ENCODE peak calls at places on chromosomes 1 and 21, in ten cellular contexts. Q is mucosa of descending colon, J is ascending aorta, Z is thyroid gland, P is H1, E is right cardiac atrium, U is body of pancreas, A is Panc1, N is right lobe of liver, Y is uterus. W is an unnamed sample. For H3K9me3, the result is how much of the 10 kb centered on the place peaks cover.

GRCh38 chr1:66460776-66461175 is 73.2 kb upstream of the SGIP1 start:
- DNase-seq in Q (no peak), J (no peak), Z (no peak), P (no peak), E (no peak), U (no peak), A (no peak), N (no peak), Y (no peak), W (no peak)

GRCh38 chr1:7341145-7341900 is 429.8 kb upstream of the VAMP3 start:
- DNase-seq in Q (peak), J (no peak), Z (no peak), P (no peak), E (peak), U (peak), A (no peak), N (no peak), Y (no peak), W (no peak)

GRCh38 chr1:198830397-198830796 is 191.6 kb downstream of the PTPRC start:
- DNase-seq in Q (no peak), J (no peak), Z (no peak), P (no peak), E (peak), U (no peak), A (no peak), N (no peak), Y (no peak), W (no peak)

GRCh38 chr21:19810779-19811178 is 1187.4 kb upstream of the NCAM2 start:
- DNase-seq in Q (no peak), J (no peak), Z (no peak), P (no peak), E (no peak), U (no peak), A (no peak), N (no peak), Y (no peak), W (no peak)

GRCh38 chr21:45869121-45870007 is 112.2 kb upstream of the COL6A1 start:
- DNase-seq in Q (no peak), J (no peak), Z (no peak), P (no peak), E (no peak), U (peak), A (no peak), N (no peak), Y (no peak), W (no peak)

GRCh38 chr1:155192346-155193274 is 15.1 kb downstream of the THBS3 start:
- DNase-seq in Q (peak), J (no peak), Z (peak), P (no peak), E (peak), U (peak), A (no peak), N (peak), Y (no peak), W (peak)

GRCh38 chr1:8343464-8344001 is 25.6 kb downstream of the SLC45A1 start:
- DNase-seq in Q (no peak), J (peak), Z (no peak), P (no peak), E (peak), U (peak), A (peak), N (no peak), Y (peak), W (peak)

GRCh38 chr1:5758000-5758858 is 234.0 kb downstream of the NPHP4 start:
- DNase-seq in Q (no peak), J (no peak), Z (no peak), P (no peak), E (no peak), U (no peak), A (no peak), N (peak), Y (no peak), W (no peak)

GRCh38 chr1:199766219-199766792 is 261.2 kb upstream of the NR5A2 start:
- DNase-seq in Q (no peak), J (no peak), Z (no peak), P (no peak), E (no peak), U (no peak), A (no peak), N (no peak), Y (no peak), W (no peak)

GRCh38 chr1:38455829-38456563 is 403.6 kb downstream of the RRAGC start:
- DNase-seq in Q (no peak), J (no peak), Z (no peak), P (no peak), E (no peak), U (no peak), A (no peak), N (no peak), Y (no peak), W (no peak)

GRCh38 chr21:34793471-34793870 is 124.7 kb downstream of the CLIC6 start:
- DNase-seq in Q (no peak), J (no peak), Z (no peak), P (no peak), E (no peak), U (no peak), A (no peak), N (no peak), Y (no peak), W (no peak)

GRCh38 chr1:100322436-100323211 is 29.7 kb upstream of the CDC14A start:
- DNase-seq in Q (no peak), J (no peak), Z (no peak), P (no peak), E (no peak), U (no peak), A (no peak), N (no peak), Y (no peak), W (no peak)

GRCh38 chr1:22024485-22025367 is 23.3 kb downstream of the CELA3A start:
- DNase-seq in Q (peak), J (peak), Z (peak), P (no peak), E (peak), U (peak), A (no peak), N (peak), Y (peak), W (peak)

GRCh38 chr1:185373813-185374524 is 56.9 kb upstream of the IVNS1ABP start:
- DNase-seq in Q (no peak), J (no peak), Z (no peak), P (no peak), E (no peak), U (no peak), A (no peak), N (no peak), Y (no peak), W (no peak)

GRCh38 chr1:17890815-17891191 is 135.7 kb downstream of the ACTL8 start:
- DNase-seq in Q (no peak), J (no peak), Z (no peak), P (no peak), E (no peak), U (no peak), A (no peak), N (no peak), Y (no peak), W (peak)

GRCh38 chr1:17892225-17892624 is 137.1 kb downstream of the ACTL8 start:
- DNase-seq in Q (no peak), J (no peak), Z (peak), P (no peak), E (peak), U (peak), A (no peak), N (no peak), Y (no peak), W (peak)

GRCh38 chr1:17891205-17892110 is 136.3 kb downstream of the ACTL8 start:
- DNase-seq in Q (no peak), J (no peak), Z (no peak), P (no peak), E (peak), U (no peak), A (no peak), N (no peak), Y (no peak), W (peak)

GRCh38 chr1:17887646-17888395 is 132.7 kb downstream of the ACTL8 start:
- DNase-seq in Q (no peak), J (no peak), Z (no peak), P (no peak), E (no peak), U (peak), A (no peak), N (no peak), Y (no peak), W (peak)

DNA sequence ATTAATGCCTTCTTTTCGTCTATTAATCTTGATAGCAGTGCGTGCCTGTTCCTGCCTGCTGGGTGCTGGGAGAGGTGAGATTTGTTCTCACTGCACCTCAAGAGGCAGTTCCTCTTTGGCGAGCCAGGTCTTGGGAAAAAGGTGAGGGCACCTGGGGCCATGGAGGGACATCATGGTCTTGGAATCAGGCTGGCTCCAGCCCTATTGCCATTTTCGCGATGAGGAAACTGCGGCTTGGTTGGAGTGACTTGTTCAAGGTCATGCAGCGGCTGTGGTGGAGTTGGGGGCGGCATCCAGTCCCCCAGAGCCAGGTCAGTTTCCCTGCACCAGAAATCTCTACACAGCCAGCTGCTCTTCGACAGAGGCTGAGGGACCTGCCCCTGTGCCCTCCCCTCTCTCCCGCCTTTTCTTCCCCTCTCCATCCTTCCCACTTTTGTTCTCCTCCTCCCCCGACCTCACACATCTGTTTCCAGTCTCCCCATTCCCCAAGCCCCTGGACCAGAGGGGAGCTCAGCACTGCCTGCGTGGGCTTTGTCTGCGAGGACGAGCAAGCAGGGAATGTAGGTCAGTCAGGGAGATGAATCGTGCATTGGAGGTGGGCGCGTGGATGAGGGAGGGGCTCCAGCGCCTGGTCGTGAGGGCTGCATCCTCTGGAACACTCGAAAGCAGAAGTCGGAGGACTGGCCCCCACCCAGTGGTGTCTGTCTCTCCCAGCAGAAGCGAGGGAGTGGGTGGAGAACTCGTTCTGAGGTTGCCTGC is 135.1 kb downstream of the ACTL8 start:
- DNase-seq in Q (no peak), J (no peak), Z (no peak), P (no peak), E (no peak), U (no peak), A (no peak), N (no peak), Y (no peak), W (peak)
- H3K4me3 ChIP-seq in Q (no peak), J (no peak), Z (no peak), P (no peak), E (no peak), U (no peak), A (no peak), N (no peak), Y (no peak), W (no peak)

GRCh38 chr21:31926498-31926897 is 53.7 kb downstream of the HUNK start:
- DNase-seq in Q (no peak), J (no peak), Z (no peak), P (no peak), E (no peak), U (no peak), A (no peak), N (no peak), Y (no peak), W (no peak)
- H3K9me3 ChIP-seq in Q (under half), J (under half), Z (under half), P (under half), E (under half), U (under half), A (under half), N (under half), Y (under half), W (under half)

GRCh38 chr1:205670611-205671430 is 9.5 kb downstream of the SLC45A3 start:
- DNase-seq in Q (no peak), J (no peak), Z (no peak), P (no peak), E (no peak), U (peak), A (no peak), N (peak), Y (no peak), W (no peak)
- H3K4me3 ChIP-seq in Q (no peak), J (no peak), Z (no peak), P (peak), E (no peak), U (no peak), A (no peak), N (peak), Y (no peak), W (no peak)

GRCh38 chr1:79681382-79681781 is 674.9 kb upstream of the ADGRL4 start:
- DNase-seq in Q (no peak), J (no peak), Z (no peak), P (no peak), E (no peak), U (no peak), A (no peak), N (no peak), Y (no peak), W (no peak)

GRCh38 chr1:79683420-79683819 is 676.9 kb upstream of the ADGRL4 start:
- DNase-seq in Q (no peak), J (no peak), Z (no peak), P (no peak), E (no peak), U (no peak), A (no peak), N (no peak), Y (no peak), W (no peak)

GRCh38 chr1:79682478-79682877 is 675.9 kb upstream of the ADGRL4 start:
- DNase-seq in Q (no peak), J (no peak), Z (no peak), P (no peak), E (no peak), U (no peak), A (no peak), N (no peak), Y (no peak), W (no peak)

GRCh38 chr1:79679916-79680315 is 673.4 kb upstream of the ADGRL4 start:
- DNase-seq in Q (no peak), J (no peak), Z (no peak), P (no peak), E (no peak), U (no peak), A (no peak), N (no peak), Y (no peak), W (peak)
- H3K9me3 ChIP-seq in Q (under half), J (under half), Z (under half), P (under half), E (under half), U (under half), A (under half), N (under half), Y (under half), W (under half)

W was measured in upper lobe of right lung.